ENCODE peak calls at places on chromosomes 6 and 20, in five cellular contexts. One of them, this sample, is unnamed.

GRCh38 chr6:52533491-52533890 is 43.4 kb downstream of the TRAM2 start:
- DNase-seq in K562: no peak
- DNase-seq in suprapubic skin: no peak
- DNase-seq in heart left ventricle: no peak
- DNase-seq in A549: no peak
- DNase-seq in this sample: no peak

GRCh38 chr6:158185729-158186456 is 17.7 kb downstream of the GTF2H5 start:
- DNase-seq in K562: no peak
- DNase-seq in heart left ventricle: no peak
- DNase-seq in suprapubic skin: no peak
- DNase-seq in A549: no peak
- DNase-seq in this sample: no peak

GRCh38 chr6:16168858-16169257 is 40.0 kb downstream of the MYLIP start:
- DNase-seq in K562: peak; percentile 82
- DNase-seq in suprapubic skin: no peak
- DNase-seq in A549: no peak
- DNase-seq in heart left ventricle: no peak
- DNase-seq in this sample: peak; percentile 57

GRCh38 chr6:79257381-79258205 is 23.1 kb upstream of the HMGN3 start:
- DNase-seq in K562: peak; percentile 21
- DNase-seq in A549: no peak
- DNase-seq in suprapubic skin: no peak
- DNase-seq in heart left ventricle: no peak
- DNase-seq in this sample: no peak

GRCh38 chr6:101266063-101266462 is 127.4 kb upstream of the GRIK2 start:
- DNase-seq in K562: no peak
- DNase-seq in A549: no peak
- DNase-seq in heart left ventricle: no peak
- DNase-seq in suprapubic skin: no peak
- DNase-seq in this sample: no peak

GRCh38 chr20:23126281-23127061 is 40.3 kb upstream of the CD93 start:
- DNase-seq in heart left ventricle: no peak
- DNase-seq in suprapubic skin: no peak
- DNase-seq in A549: no peak
- DNase-seq in K562: no peak
- DNase-seq in this sample: peak; percentile 61

GRCh38 chr20:3781153-3781910 is at the start of gene SPEF1:
- DNase-seq in A549: peak; percentile 100
- DNase-seq in suprapubic skin: peak; percentile 89
- DNase-seq in heart left ventricle: peak; percentile 68
- DNase-seq in K562: peak; percentile 86
- DNase-seq in this sample: peak; percentile 87

GRCh38 chr6:26743157-26743821 is 83.7 kb upstream of the ZNF322 start:
- DNase-seq in K562: peak; percentile 79
- DNase-seq in suprapubic skin: no peak
- DNase-seq in A549: peak; percentile 57
- DNase-seq in heart left ventricle: no peak
- DNase-seq in this sample: no peak

GRCh38 chr6:147170269-147170668 is 33.9 kb upstream of the STXBP5 start:
- DNase-seq in A549: no peak
- DNase-seq in suprapubic skin: no peak
- DNase-seq in heart left ventricle: no peak
- DNase-seq in K562: no peak
- DNase-seq in this sample: no peak

GRCh38 chr20:18719426-18719825 is 94.2 kb upstream of the SCP2D1 start:
- DNase-seq in A549: no peak
- DNase-seq in heart left ventricle: no peak
- DNase-seq in K562: no peak
- DNase-seq in suprapubic skin: no peak
- DNase-seq in this sample: no peak

GRCh38 chr6:74814440-74814839 is 391.4 kb downstream of the COL12A1 start:
- DNase-seq in K562: no peak
- DNase-seq in A549: no peak
- DNase-seq in heart left ventricle: no peak
- DNase-seq in suprapubic skin: no peak
- DNase-seq in this sample: no peak

GRCh38 chr6:107560657-107561056 is 70.7 kb downstream of the SOBP start:
- DNase-seq in heart left ventricle: no peak
- DNase-seq in suprapubic skin: no peak
- DNase-seq in A549: no peak
- DNase-seq in K562: no peak
- DNase-seq in this sample: no peak

GRCh38 chr6:128036808-128037570 is 136.1 kb upstream of the THEMIS start:
- DNase-seq in K562: no peak
- DNase-seq in heart left ventricle: no peak
- DNase-seq in suprapubic skin: no peak
- DNase-seq in A549: no peak
- DNase-seq in this sample: no peak

GRCh38 chr20:45347936-45348809 is at the start of gene SDC4:
- DNase-seq in suprapubic skin: peak; percentile 83
- DNase-seq in K562: peak; percentile 76
- DNase-seq in A549: peak; percentile 74
- DNase-seq in heart left ventricle: peak; percentile 85
- DNase-seq in this sample: peak; percentile 76

GRCh38 chr20:45347297-45347935 is 808 bp downstream of the SDC4 start:
- DNase-seq in A549: no peak
- DNase-seq in suprapubic skin: no peak
- DNase-seq in K562: no peak
- DNase-seq in heart left ventricle: no peak
- DNase-seq in this sample: no peak

GRCh38 chr20:45345104-45345936 is 2.9 kb downstream of the SDC4 start:
- DNase-seq in heart left ventricle: no peak
- DNase-seq in A549: no peak
- DNase-seq in suprapubic skin: no peak
- DNase-seq in K562: no peak
- DNase-seq in this sample: peak; percentile 14

GRCh38 chr20:45346851-45347250 is 1.4 kb downstream of the SDC4 start:
- DNase-seq in K562: no peak
- DNase-seq in suprapubic skin: no peak
- DNase-seq in heart left ventricle: no peak
- DNase-seq in A549: no peak
- DNase-seq in this sample: no peak

GRCh38 chr20:45346291-45346718 is 1.9 kb downstream of the SDC4 start:
- DNase-seq in suprapubic skin: no peak
- DNase-seq in K562: peak; percentile 37
- DNase-seq in heart left ventricle: no peak
- DNase-seq in A549: no peak
- DNase-seq in this sample: peak; percentile 33
- TF ChIP-seq POLR2A in suprapubic skin: no peak
- TF ChIP-seq POLR2A in K562: no peak
- TF ChIP-seq POLR2A in heart left ventricle: no peak
- TF ChIP-seq POLR2A in A549: no peak
- TF ChIP-seq POLR2A in this sample: no peak

GRCh38 chr6:125779924-125780539 is 10.7 kb upstream of the NCOA7 start:
- DNase-seq in A549: peak; percentile 75
- DNase-seq in K562: peak; percentile 94
- DNase-seq in suprapubic skin: peak; percentile 93
- DNase-seq in heart left ventricle: peak; percentile 88
- DNase-seq in this sample: peak; percentile 93
- TF ChIP-seq POLR2A in A549: no peak
- TF ChIP-seq POLR2A in K562: no peak
- TF ChIP-seq POLR2A in suprapubic skin: no peak
- TF ChIP-seq POLR2A in heart left ventricle: no peak
- TF ChIP-seq POLR2A in this sample: no peak

GRCh38 chr6:90221403-90221802 is 75.2 kb downstream of the BACH2 start:
- DNase-seq in heart left ventricle: no peak
- DNase-seq in suprapubic skin: no peak
- DNase-seq in K562: peak; percentile 24
- DNase-seq in A549: no peak
- DNase-seq in this sample: no peak

GRCh38 chr6:90219168-90219985 is 77.3 kb downstream of the BACH2 start:
- DNase-seq in heart left ventricle: no peak
- DNase-seq in A549: no peak
- DNase-seq in K562: peak; percentile 21
- DNase-seq in suprapubic skin: no peak
- DNase-seq in this sample: peak; percentile 37

GRCh38 chr6:90220273-90220672 is 76.4 kb downstream of the BACH2 start:
- DNase-seq in suprapubic skin: no peak
- DNase-seq in A549: no peak
- DNase-seq in K562: no peak
- DNase-seq in heart left ventricle: no peak
- DNase-seq in this sample: no peak

GRCh38 chr6:90222008-90222407 is 74.6 kb downstream of the BACH2 start:
- DNase-seq in A549: no peak
- DNase-seq in K562: no peak
- DNase-seq in heart left ventricle: no peak
- DNase-seq in suprapubic skin: no peak
- DNase-seq in this sample: no peak

GRCh38 chr6:90222724-90223198 is 73.9 kb downstream of the BACH2 start:
- DNase-seq in A549: peak; percentile 9
- DNase-seq in heart left ventricle: no peak
- DNase-seq in K562: peak; percentile 27
- DNase-seq in suprapubic skin: no peak
- DNase-seq in this sample: peak; percentile 20
- TF ChIP-seq POLR2A in A549: no peak
- TF ChIP-seq POLR2A in heart left ventricle: no peak
- TF ChIP-seq POLR2A in K562: no peak
- TF ChIP-seq POLR2A in suprapubic skin: no peak
- TF ChIP-seq POLR2A in this sample: no peak

DNA sequence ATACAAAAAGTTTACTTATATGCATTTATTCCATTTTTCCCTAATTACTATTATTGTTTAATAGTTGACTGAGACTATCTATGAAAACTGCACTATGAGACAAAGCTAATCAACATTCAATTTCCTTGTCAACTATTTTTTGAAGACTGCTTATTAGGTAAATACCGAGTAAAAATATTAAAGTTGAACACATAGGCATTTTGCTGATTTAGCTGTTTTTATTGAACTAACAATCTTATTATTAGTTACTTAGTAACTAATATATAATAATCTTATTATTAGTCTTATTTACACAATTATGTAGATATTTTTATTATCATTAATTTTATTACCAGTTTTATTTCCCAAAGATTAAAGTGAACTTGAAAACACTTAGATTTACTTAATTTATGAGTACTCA is 728.8 kb downstream of the TENT5A start:
- DNase-seq in K562: no peak
- DNase-seq in suprapubic skin: no peak
- DNase-seq in heart left ventricle: no peak
- DNase-seq in A549: no peak
- DNase-seq in this sample: no peak
- TF ChIP-seq POLR2A in K562: no peak
- TF ChIP-seq POLR2A in suprapubic skin: no peak
- TF ChIP-seq POLR2A in heart left ventricle: no peak
- TF ChIP-seq POLR2A in A549: no peak
- TF ChIP-seq POLR2A in this sample: no peak

This sample was measured in erythroblast.